ENCODE peak calls at places on chromosome 15, in five cellular contexts. N is stomach, V is A549, I is upper lobe of left lung, Y is tibial nerve. R is an unnamed sample.

GRCh38 chr15:100689500-100689899 is 87.1 kb downstream of the ASB7 start:
- DNase-seq in N (no peak), V (no peak), I (no peak), Y (no peak), R (no peak)

GRCh38 chr15:71808311-71809020 is 1.9 kb upstream of the NR2E3 start:
- DNase-seq in N (no peak), V (no peak), I (no peak), Y (no peak), R (no peak)

GRCh38 chr15:59814409-59814808 is 125.3 kb upstream of the BNIP2 start:
- DNase-seq in N (no peak), V (no peak), I (no peak), Y (no peak), R (no peak)

GRCh38 chr15:101127503-101128076 is 124.3 kb downstream of the CHSY1 start:
- DNase-seq in N (peak; percentile 68), V (no peak), I (peak; percentile 33), Y (peak; percentile 71), R (peak; percentile 86)

GRCh38 chr15:99149366-99149765 is 44.5 kb downstream of the SYNM start:
- DNase-seq in N (no peak), V (no peak), I (no peak), Y (no peak), R (no peak)

GRCh38 chr15:42046597-42046996 is 25.8 kb upstream of the PLA2G4E start:
- DNase-seq in N (no peak), V (peak; percentile 79), I (no peak), Y (no peak), R (no peak)

GRCh38 chr15:95679847-95680582 is 650.5 kb upstream of the NR2F2 start:
- DNase-seq in N (no peak), V (no peak), I (no peak), Y (no peak), R (no peak)

GRCh38 chr15:101239724-101240136 is 12.1 kb downstream of the CHSY1 start:
- DNase-seq in N (no peak), V (no peak), I (no peak), Y (no peak), R (no peak)

GRCh38 chr15:70762469-70763119 is 764 bp downstream of the UACA start:
- DNase-seq in N (peak; percentile 56), V (peak; percentile 61), I (peak; percentile 25), Y (peak; percentile 29), R (no peak)

GRCh38 chr15:61379005-61379404 is 149.9 kb upstream of the RORA start:
- DNase-seq in N (no peak), V (no peak), I (no peak), Y (no peak), R (no peak)

GRCh38 chr15:37204698-37205097 is 104.3 kb upstream of the MEIS2 start:
- DNase-seq in N (no peak), V (peak; percentile 2), I (no peak), Y (no peak), R (no peak)

GRCh38 chr15:55279746-55280351 is 9.8 kb downstream of the RAB27A start:
- DNase-seq in N (no peak), V (peak; percentile 66), I (peak; percentile 77), Y (no peak), R (no peak)

GRCh38 chr15:83323296-83323711 is 38.8 kb upstream of the BNC1 start:
- DNase-seq in N (no peak), V (peak; percentile 95), I (no peak), Y (no peak), R (no peak)

GRCh38 chr15:80228959-80229610 is 22.9 kb downstream of the CTXND1 start:
- DNase-seq in N (no peak), V (peak; percentile 30), I (peak; percentile 72), Y (no peak), R (no peak)

GRCh38 chr15:69665641-69666091 is 213.0 kb downstream of the RPLP1 start:
- DNase-seq in N (no peak), V (no peak), I (no peak), Y (no peak), R (peak; percentile 37)

GRCh38 chr15:69703495-69704187 is 251.0 kb downstream of the RPLP1 start:
- DNase-seq in N (no peak), V (no peak), I (no peak), Y (no peak), R (no peak)

GRCh38 chr15:70096215-70096974 is 1.3 kb downstream of the TLE3 start:
- DNase-seq in N (peak; percentile 47), V (peak; percentile 31), I (peak; percentile 58), Y (peak; percentile 33), R (peak; percentile 73)

GRCh38 chr15:40313531-40314398 is 6.0 kb upstream of the PLCB2 start:
- DNase-seq in N (peak; percentile 89), V (no peak), I (peak; percentile 88), Y (no peak), R (peak; percentile 23)

GRCh38 chr15:84099181-84099580 is 136.4 kb upstream of the GOLGA6L4 start:
- DNase-seq in N (peak; percentile 34), V (no peak), I (peak; percentile 35), Y (no peak), R (no peak)

DNA sequence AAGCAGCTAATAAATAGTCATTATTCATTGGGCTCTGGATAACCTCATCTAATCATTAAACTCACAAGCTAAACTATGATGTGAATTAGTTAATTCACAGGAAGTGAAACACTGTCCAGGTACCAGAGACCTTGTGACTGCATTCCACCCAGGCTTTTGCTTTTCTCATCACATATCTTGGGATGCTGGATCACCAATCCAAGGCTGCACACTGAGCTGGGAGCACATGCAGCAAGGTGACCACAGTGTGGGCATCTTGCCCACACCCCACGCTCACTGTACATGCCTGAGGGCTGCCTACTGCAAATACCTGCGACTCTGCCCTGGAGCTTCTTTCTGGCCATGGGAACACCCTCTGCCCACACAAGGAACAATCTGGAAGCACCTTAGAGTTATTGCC is 40.6 kb upstream of the TNFAIP8L3 start:
- DNase-seq in N (no peak), V (no peak), I (no peak), Y (no peak), R (no peak)
- TF ChIP-seq EP300 in N (no peak), V (no peak), I (no peak), Y (no peak), R (no peak)

GRCh38 chr15:78263907-78264303 is 457 bp upstream of the DNAJA4 start:
- DNase-seq in N (peak; percentile 35), V (no peak), I (no peak), Y (no peak), R (no peak)
- TF ChIP-seq POLR2A in N (no peak), V (no peak), I (no peak), Y (no peak), R (no peak)

GRCh38 chr15:86275361-86275760 is 195.7 kb downstream of the AGBL1 start:
- DNase-seq in N (no peak), V (no peak), I (no peak), Y (no peak), R (no peak)

GRCh38 chr15:86273309-86273708 is 193.6 kb downstream of the AGBL1 start:
- DNase-seq in N (no peak), V (no peak), I (no peak), Y (no peak), R (no peak)

GRCh38 chr15:86278586-86278985 is 198.9 kb downstream of the AGBL1 start:
- DNase-seq in N (no peak), V (no peak), I (no peak), Y (no peak), R (no peak)
- TF ChIP-seq EP300 in N (no peak), V (no peak), I (no peak), Y (no peak), R (no peak)

DNA sequence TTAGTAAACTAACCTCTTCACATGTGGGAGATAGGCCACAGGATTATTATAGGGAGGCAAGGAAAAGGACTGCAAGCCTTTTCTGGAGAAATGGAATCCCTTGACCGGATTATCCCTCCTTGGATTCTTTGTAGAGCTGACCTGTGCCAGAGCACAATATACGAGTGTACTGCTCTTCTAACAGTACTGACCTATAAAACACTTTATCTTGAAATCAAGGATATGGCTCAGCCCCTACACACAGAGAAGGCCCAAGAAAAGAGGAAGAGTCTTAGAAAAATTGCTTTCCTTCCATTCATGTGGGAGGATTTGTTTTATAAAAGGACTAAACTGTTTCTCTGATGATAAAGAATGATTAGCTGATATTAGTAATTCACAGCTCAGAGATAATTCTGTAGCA is 42.2 kb downstream of the DMXL2 start:
- DNase-seq in N (no peak), V (no peak), I (no peak), Y (no peak), R (no peak)
- TF ChIP-seq POLR2A in N (no peak), V (no peak), I (no peak), Y (no peak), R (no peak)

GRCh38 chr15:86645861-86646393 is 566.3 kb downstream of the AGBL1 start:
- DNase-seq in N (no peak), V (no peak), I (no peak), Y (no peak), R (no peak)
- TF ChIP-seq EP300 in N (no peak), V (no peak), I (no peak), Y (no peak), R (no peak)

GRCh38 chr15:52803543-52804306 is 13.6 kb upstream of the ONECUT1 start:
- DNase-seq in N (no peak), V (no peak), I (no peak), Y (no peak), R (no peak)

GRCh38 chr15:52804526-52805081 is 14.5 kb upstream of the ONECUT1 start:
- DNase-seq in N (no peak), V (no peak), I (no peak), Y (no peak), R (no peak)

GRCh38 chr15:52808441-52808840 is 18.3 kb upstream of the ONECUT1 start:
- DNase-seq in N (no peak), V (no peak), I (no peak), Y (no peak), R (no peak)

GRCh38 chr15:52805351-52806283 is 15.5 kb upstream of the ONECUT1 start:
- DNase-seq in N (no peak), V (no peak), I (no peak), Y (no peak), R (no peak)

DNA sequence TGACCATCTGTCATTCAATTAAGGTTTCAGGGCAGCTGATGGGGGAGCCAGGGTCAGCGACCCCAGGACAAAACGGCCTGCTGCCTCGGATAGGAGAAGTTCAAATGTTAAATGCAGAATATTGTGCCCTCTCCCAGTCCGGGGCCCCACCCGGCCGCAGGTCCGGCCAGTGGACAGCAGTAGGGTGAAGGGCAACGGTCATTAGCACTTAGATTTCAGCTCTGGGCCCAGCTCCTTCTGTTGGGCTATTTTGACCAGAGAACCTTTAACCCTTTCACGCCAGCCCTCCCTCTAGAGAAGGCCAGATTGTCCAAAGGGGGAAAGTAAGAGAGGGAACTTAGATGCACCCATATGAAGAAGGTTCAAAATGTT is 16.1 kb upstream of the ONECUT1 start:
- DNase-seq in N (no peak), V (no peak), I (no peak), Y (no peak), R (no peak)
- TF ChIP-seq POLR2A in N (no peak), V (no peak), I (no peak), Y (no peak), R (no peak)

R was measured in ovary.